ENCODE peak calls at places on chromosomes 12 and 14, in ten cellular contexts. One of them, this sample, is unnamed.

GRCh38 chr12:27474344-27474743 is 27.8 kb downstream of the SMCO2 start:
- DNase-seq in ACHN: peak
- DNase-seq in stimulated activated effector memory CD8-positive, alpha-beta T cell treated with anti-CD3 and anti-CD28 coated beads, Interleukin-12 subunit alpha, Interleukin-12 subunit beta, amount 100 ng/mL, for 72 hours: peak
- DNase-seq in skeletal muscle cell: peak
- DNase-seq in activated CD4-positive, alpha-beta T cell treated with anti-CD3 and anti-CD28 coated beads, Interleukin-2, amount 50 U/mL, for 24 hours: no peak
- DNase-seq in activated T-helper 1 cell treated with Interleukin-2 at 50 U/mL for 16 hours: no peak
- DNase-seq in memory B cell: no peak
- DNase-seq in non-pigmented ciliary epithelial cell: peak
- DNase-seq in ovary: no peak
- DNase-seq in body of pancreas: no peak
- DNase-seq in this sample: peak

GRCh38 chr12:48865141-48865440 is 579 bp downstream of the RND1 start:
- DNase-seq in activated CD4-positive, alpha-beta T cell treated with anti-CD3 and anti-CD28 coated beads, Interleukin-2, amount 50 U/mL, for 24 hours: no peak
- DNase-seq in non-pigmented ciliary epithelial cell: no peak
- DNase-seq in activated T-helper 1 cell treated with Interleukin-2 at 50 U/mL for 16 hours: no peak
- DNase-seq in skeletal muscle cell: no peak
- DNase-seq in memory B cell: no peak
- DNase-seq in stimulated activated effector memory CD8-positive, alpha-beta T cell treated with anti-CD3 and anti-CD28 coated beads, Interleukin-12 subunit alpha, Interleukin-12 subunit beta, amount 100 ng/mL, for 72 hours: no peak
- DNase-seq in ACHN: no peak
- DNase-seq in ovary: no peak
- DNase-seq in body of pancreas: peak
- DNase-seq in this sample: no peak

GRCh38 chr14:69803753-69804152 is 6.7 kb upstream of the SLC10A1 start:
- DNase-seq in activated T-helper 1 cell treated with Interleukin-2 at 50 U/mL for 16 hours: no peak
- DNase-seq in non-pigmented ciliary epithelial cell: no peak
- DNase-seq in body of pancreas: no peak
- DNase-seq in activated CD4-positive, alpha-beta T cell treated with anti-CD3 and anti-CD28 coated beads, Interleukin-2, amount 50 U/mL, for 24 hours: no peak
- DNase-seq in ovary: no peak
- DNase-seq in skeletal muscle cell: no peak
- DNase-seq in ACHN: no peak
- DNase-seq in stimulated activated effector memory CD8-positive, alpha-beta T cell treated with anti-CD3 and anti-CD28 coated beads, Interleukin-12 subunit alpha, Interleukin-12 subunit beta, amount 100 ng/mL, for 72 hours: no peak
- DNase-seq in memory B cell: no peak
- DNase-seq in this sample: no peak

GRCh38 chr14:93543766-93544165 is 113.0 kb downstream of the UNC79 start:
- DNase-seq in non-pigmented ciliary epithelial cell: peak
- DNase-seq in stimulated activated effector memory CD8-positive, alpha-beta T cell treated with anti-CD3 and anti-CD28 coated beads, Interleukin-12 subunit alpha, Interleukin-12 subunit beta, amount 100 ng/mL, for 72 hours: no peak
- DNase-seq in memory B cell: no peak
- DNase-seq in ACHN: peak
- DNase-seq in skeletal muscle cell: no peak
- DNase-seq in body of pancreas: no peak
- DNase-seq in activated CD4-positive, alpha-beta T cell treated with anti-CD3 and anti-CD28 coated beads, Interleukin-2, amount 50 U/mL, for 24 hours: no peak
- DNase-seq in ovary: no peak
- DNase-seq in activated T-helper 1 cell treated with Interleukin-2 at 50 U/mL for 16 hours: no peak
- DNase-seq in this sample: no peak

GRCh38 chr12:81759215-81759991 is at the start of gene PPFIA2:
- DNase-seq in activated CD4-positive, alpha-beta T cell treated with anti-CD3 and anti-CD28 coated beads, Interleukin-2, amount 50 U/mL, for 24 hours: no peak
- DNase-seq in ovary: peak
- DNase-seq in skeletal muscle cell: no peak
- DNase-seq in non-pigmented ciliary epithelial cell: no peak
- DNase-seq in body of pancreas: peak
- DNase-seq in memory B cell: no peak
- DNase-seq in ACHN: peak
- DNase-seq in activated T-helper 1 cell treated with Interleukin-2 at 50 U/mL for 16 hours: no peak
- DNase-seq in stimulated activated effector memory CD8-positive, alpha-beta T cell treated with anti-CD3 and anti-CD28 coated beads, Interleukin-12 subunit alpha, Interleukin-12 subunit beta, amount 100 ng/mL, for 72 hours: no peak
- DNase-seq in this sample: no peak

GRCh38 chr12:1481919-1482318 is 112.5 kb downstream of the FBXL14 start:
- DNase-seq in skeletal muscle cell: no peak
- DNase-seq in memory B cell: no peak
- DNase-seq in ovary: no peak
- DNase-seq in non-pigmented ciliary epithelial cell: no peak
- DNase-seq in stimulated activated effector memory CD8-positive, alpha-beta T cell treated with anti-CD3 and anti-CD28 coated beads, Interleukin-12 subunit alpha, Interleukin-12 subunit beta, amount 100 ng/mL, for 72 hours: no peak
- DNase-seq in activated T-helper 1 cell treated with Interleukin-2 at 50 U/mL for 16 hours: no peak
- DNase-seq in activated CD4-positive, alpha-beta T cell treated with anti-CD3 and anti-CD28 coated beads, Interleukin-2, amount 50 U/mL, for 24 hours: no peak
- DNase-seq in ACHN: no peak
- DNase-seq in body of pancreas: no peak
- DNase-seq in this sample: no peak

GRCh38 chr12:72273851-72274284 is 1.7 kb downstream of the TRHDE start:
- DNase-seq in memory B cell: no peak
- DNase-seq in activated CD4-positive, alpha-beta T cell treated with anti-CD3 and anti-CD28 coated beads, Interleukin-2, amount 50 U/mL, for 24 hours: no peak
- DNase-seq in activated T-helper 1 cell treated with Interleukin-2 at 50 U/mL for 16 hours: no peak
- DNase-seq in skeletal muscle cell: no peak
- DNase-seq in ovary: peak
- DNase-seq in non-pigmented ciliary epithelial cell: no peak
- DNase-seq in ACHN: no peak
- DNase-seq in stimulated activated effector memory CD8-positive, alpha-beta T cell treated with anti-CD3 and anti-CD28 coated beads, Interleukin-12 subunit alpha, Interleukin-12 subunit beta, amount 100 ng/mL, for 72 hours: no peak
- DNase-seq in body of pancreas: peak
- DNase-seq in this sample: no peak

GRCh38 chr12:38386238-38386985 is 69.8 kb downstream of the ALG10B start:
- DNase-seq in ovary: no peak
- DNase-seq in ACHN: no peak
- DNase-seq in skeletal muscle cell: no peak
- DNase-seq in activated CD4-positive, alpha-beta T cell treated with anti-CD3 and anti-CD28 coated beads, Interleukin-2, amount 50 U/mL, for 24 hours: no peak
- DNase-seq in body of pancreas: no peak
- DNase-seq in stimulated activated effector memory CD8-positive, alpha-beta T cell treated with anti-CD3 and anti-CD28 coated beads, Interleukin-12 subunit alpha, Interleukin-12 subunit beta, amount 100 ng/mL, for 72 hours: no peak
- DNase-seq in activated T-helper 1 cell treated with Interleukin-2 at 50 U/mL for 16 hours: no peak
- DNase-seq in memory B cell: no peak
- DNase-seq in non-pigmented ciliary epithelial cell: no peak
- DNase-seq in this sample: no peak

GRCh38 chr14:68427550-68427890 is 365.3 kb downstream of the ZFP36L1 start:
- DNase-seq in memory B cell: no peak
- DNase-seq in stimulated activated effector memory CD8-positive, alpha-beta T cell treated with anti-CD3 and anti-CD28 coated beads, Interleukin-12 subunit alpha, Interleukin-12 subunit beta, amount 100 ng/mL, for 72 hours: no peak
- DNase-seq in activated T-helper 1 cell treated with Interleukin-2 at 50 U/mL for 16 hours: no peak
- DNase-seq in ACHN: no peak
- DNase-seq in body of pancreas: no peak
- DNase-seq in ovary: no peak
- DNase-seq in non-pigmented ciliary epithelial cell: no peak
- DNase-seq in skeletal muscle cell: no peak
- DNase-seq in activated CD4-positive, alpha-beta T cell treated with anti-CD3 and anti-CD28 coated beads, Interleukin-2, amount 50 U/mL, for 24 hours: no peak
- DNase-seq in this sample: no peak

GRCh38 chr12:23899434-23899833 is 50.0 kb downstream of the SOX5 start:
- DNase-seq in activated T-helper 1 cell treated with Interleukin-2 at 50 U/mL for 16 hours: no peak
- DNase-seq in ACHN: no peak
- DNase-seq in skeletal muscle cell: no peak
- DNase-seq in memory B cell: no peak
- DNase-seq in stimulated activated effector memory CD8-positive, alpha-beta T cell treated with anti-CD3 and anti-CD28 coated beads, Interleukin-12 subunit alpha, Interleukin-12 subunit beta, amount 100 ng/mL, for 72 hours: no peak
- DNase-seq in activated CD4-positive, alpha-beta T cell treated with anti-CD3 and anti-CD28 coated beads, Interleukin-2, amount 50 U/mL, for 24 hours: no peak
- DNase-seq in body of pancreas: no peak
- DNase-seq in ovary: no peak
- DNase-seq in non-pigmented ciliary epithelial cell: no peak
- DNase-seq in this sample: no peak

GRCh38 chr12:80553316-80553715 is 109.3 kb downstream of the PTPRQ start:
- DNase-seq in non-pigmented ciliary epithelial cell: peak
- DNase-seq in memory B cell: no peak
- DNase-seq in stimulated activated effector memory CD8-positive, alpha-beta T cell treated with anti-CD3 and anti-CD28 coated beads, Interleukin-12 subunit alpha, Interleukin-12 subunit beta, amount 100 ng/mL, for 72 hours: no peak
- DNase-seq in activated T-helper 1 cell treated with Interleukin-2 at 50 U/mL for 16 hours: no peak
- DNase-seq in body of pancreas: no peak
- DNase-seq in ACHN: peak
- DNase-seq in activated CD4-positive, alpha-beta T cell treated with anti-CD3 and anti-CD28 coated beads, Interleukin-2, amount 50 U/mL, for 24 hours: no peak
- DNase-seq in skeletal muscle cell: peak
- DNase-seq in ovary: no peak
- DNase-seq in this sample: peak

GRCh38 chr14:85958069-85958468 is 428.1 kb downstream of the FLRT2 start:
- DNase-seq in activated CD4-positive, alpha-beta T cell treated with anti-CD3 and anti-CD28 coated beads, Interleukin-2, amount 50 U/mL, for 24 hours: no peak
- DNase-seq in non-pigmented ciliary epithelial cell: no peak
- DNase-seq in memory B cell: no peak
- DNase-seq in activated T-helper 1 cell treated with Interleukin-2 at 50 U/mL for 16 hours: no peak
- DNase-seq in stimulated activated effector memory CD8-positive, alpha-beta T cell treated with anti-CD3 and anti-CD28 coated beads, Interleukin-12 subunit alpha, Interleukin-12 subunit beta, amount 100 ng/mL, for 72 hours: no peak
- DNase-seq in ACHN: no peak
- DNase-seq in body of pancreas: no peak
- DNase-seq in skeletal muscle cell: no peak
- DNase-seq in ovary: no peak
- DNase-seq in this sample: no peak

GRCh38 chr12:130164931-130165330 is 2.7 kb downstream of the FZD10 start:
- DNase-seq in activated T-helper 1 cell treated with Interleukin-2 at 50 U/mL for 16 hours: no peak
- DNase-seq in ovary: no peak
- DNase-seq in memory B cell: no peak
- DNase-seq in non-pigmented ciliary epithelial cell: no peak
- DNase-seq in ACHN: no peak
- DNase-seq in stimulated activated effector memory CD8-positive, alpha-beta T cell treated with anti-CD3 and anti-CD28 coated beads, Interleukin-12 subunit alpha, Interleukin-12 subunit beta, amount 100 ng/mL, for 72 hours: no peak
- DNase-seq in skeletal muscle cell: no peak
- DNase-seq in body of pancreas: no peak
- DNase-seq in activated CD4-positive, alpha-beta T cell treated with anti-CD3 and anti-CD28 coated beads, Interleukin-2, amount 50 U/mL, for 24 hours: no peak
- DNase-seq in this sample: no peak

GRCh38 chr12:124392271-124392990 is 97.5 kb downstream of the RFLNA start:
- DNase-seq in activated CD4-positive, alpha-beta T cell treated with anti-CD3 and anti-CD28 coated beads, Interleukin-2, amount 50 U/mL, for 24 hours: no peak
- DNase-seq in body of pancreas: peak
- DNase-seq in ovary: peak
- DNase-seq in memory B cell: no peak
- DNase-seq in activated T-helper 1 cell treated with Interleukin-2 at 50 U/mL for 16 hours: no peak
- DNase-seq in ACHN: peak
- DNase-seq in non-pigmented ciliary epithelial cell: no peak
- DNase-seq in stimulated activated effector memory CD8-positive, alpha-beta T cell treated with anti-CD3 and anti-CD28 coated beads, Interleukin-12 subunit alpha, Interleukin-12 subunit beta, amount 100 ng/mL, for 72 hours: no peak
- DNase-seq in skeletal muscle cell: no peak
- DNase-seq in this sample: no peak

This sample was measured in BJ.